ENCODE peak calls at places on chromosomes 2 and 18, in six cellular contexts. Z is A549, T is left ventricle myocardium inferior, E is AG04450, I is H9, G is HepG2. V is an unnamed sample.

GRCh38 chr18:77765468-77765867 is 515.8 kb downstream of the GALR1 start:
- DNase-seq in Z (peak), I (no peak), G (peak), E (no peak), T (no peak), V (no peak)

GRCh38 chr2:151777487-151777886 is 43.2 kb upstream of the NEB start:
- DNase-seq in T (no peak), I (no peak), Z (peak), E (no peak), G (peak), V (no peak)

GRCh38 chr2:30141136-30141535 is 5.7 kb upstream of the YPEL5 start:
- DNase-seq in T (no peak), G (no peak), I (no peak), Z (peak), E (no peak), V (no peak)

GRCh38 chr18:28584726-28585125 is 407.8 kb upstream of the CDH2 start:
- DNase-seq in E (no peak), T (no peak), I (peak), G (no peak), Z (no peak), V (no peak)

GRCh38 chr18:6487968-6488367 is 73.3 kb upstream of the L3MBTL4 start:
- DNase-seq in Z (no peak), I (peak), T (no peak), E (no peak), G (no peak), V (no peak)

GRCh38 chr2:95359035-95359434 is 43.5 kb upstream of the FAHD2A start:
- DNase-seq in G (no peak), E (peak), Z (no peak), I (no peak), T (no peak), V (no peak)

GRCh38 chr2:183671233-183671632 is 547.0 kb downstream of the NUP35 start:
- DNase-seq in Z (no peak), E (no peak), I (no peak), T (no peak), G (no peak), V (no peak)

GRCh38 chr2:29517421-29517820 is 402.2 kb downstream of the CLIP4 start:
- DNase-seq in E (no peak), I (no peak), T (no peak), Z (no peak), G (no peak), V (no peak)

GRCh38 chr2:65278450-65279030 is 50.9 kb downstream of the ACTR2 start:
- DNase-seq in Z (no peak), I (no peak), T (no peak), G (no peak), E (no peak), V (no peak)

GRCh38 chr2:230706053-230706498 is 6.6 kb upstream of the CAB39 start:
- DNase-seq in Z (peak), G (peak), T (no peak), I (no peak), E (no peak), V (no peak)
- H3K27ac ChIP-seq in Z (peak), G (no peak), T (no peak), I (no peak), E (no peak), V (no peak)

GRCh38 chr2:9378433-9379371 is 44.6 kb downstream of the ITGB1BP1 start:
- DNase-seq in T (peak), Z (peak), I (peak), G (no peak), E (peak), V (peak)

GRCh38 chr2:9374071-9374730 is 49.1 kb downstream of the ITGB1BP1 start:
- DNase-seq in I (no peak), Z (no peak), E (no peak), G (peak), T (no peak), V (peak)

GRCh38 chr2:9373505-9373904 is 49.8 kb downstream of the ITGB1BP1 start:
- DNase-seq in I (no peak), T (no peak), E (no peak), G (no peak), Z (no peak), V (no peak)

GRCh38 chr2:9377461-9378097 is 45.7 kb downstream of the ITGB1BP1 start:
- DNase-seq in T (no peak), Z (no peak), E (no peak), I (no peak), G (no peak), V (no peak)

DNA sequence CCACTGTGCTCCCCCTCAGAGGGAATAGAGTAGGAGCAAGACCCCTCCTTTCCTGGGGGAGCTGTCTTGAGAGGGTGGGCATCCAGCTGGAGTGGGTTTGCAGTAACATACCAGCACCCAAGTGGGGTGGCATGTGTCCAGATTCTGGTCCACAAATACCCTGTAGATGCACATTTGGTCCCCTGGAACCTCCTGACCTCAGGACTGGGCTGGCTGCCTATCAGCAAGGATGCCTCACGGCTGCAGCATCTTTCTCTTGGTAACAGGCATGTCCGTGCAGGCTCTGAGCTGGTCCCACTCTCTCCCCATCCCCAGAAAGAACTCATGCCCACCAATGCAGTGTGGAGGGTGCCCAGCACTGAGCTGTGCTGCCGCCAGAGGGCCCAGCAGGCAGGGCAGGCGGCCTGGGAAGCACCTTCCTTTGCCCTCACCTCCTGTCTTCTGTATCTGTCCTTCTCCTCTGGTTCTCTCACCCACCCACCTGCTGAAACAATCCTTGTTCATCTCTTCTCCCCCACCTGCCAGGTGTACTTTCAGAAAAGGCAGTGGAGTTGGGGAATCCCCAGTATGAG is 47.4 kb downstream of the ITGB1BP1 start:
- DNase-seq in I (no peak), G (no peak), E (no peak), Z (no peak), T (no peak), V (no peak)
- TF ChIP-seq CTCF in I (peak), G (peak), E (no peak), Z (no peak), T (no peak), V (no peak)

DNA sequence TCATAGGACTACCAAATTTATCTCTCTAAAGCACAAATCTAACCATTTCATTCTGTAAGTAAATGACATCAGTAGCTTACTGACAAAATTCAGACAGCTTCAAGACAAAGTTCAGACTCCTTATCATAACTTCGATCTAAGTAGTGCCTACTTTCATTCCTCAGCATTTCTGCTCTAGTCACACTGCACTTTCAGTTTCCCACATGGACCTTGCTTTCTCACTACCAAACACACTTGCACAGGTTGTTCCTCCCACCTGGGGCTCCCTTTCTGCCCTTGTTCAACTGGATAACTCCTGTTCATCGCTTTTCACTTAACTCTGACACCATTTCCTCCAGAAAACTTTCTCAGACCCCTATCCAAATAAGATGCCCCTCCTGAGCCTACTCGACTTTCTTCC is 22.1 kb upstream of the CCDC150 start:
- DNase-seq in E (no peak), G (no peak), Z (no peak), T (no peak), I (no peak), V (no peak)
- H3K27ac ChIP-seq in E (no peak), G (no peak), Z (no peak), T (no peak), I (no peak), V (no peak)

GRCh38 chr18:54222922-54223567 is 1.4 kb downstream of the MBD2 start:
- DNase-seq in Z (peak), I (no peak), G (peak), T (no peak), E (no peak), V (no peak)
- TF ChIP-seq CTCF in Z (peak), I (peak), G (peak), T (no peak), E (no peak), V (peak)

GRCh38 chr18:58581265-58581664 is 47.6 kb downstream of the ALPK2 start:
- DNase-seq in I (peak), T (no peak), E (peak), Z (peak), G (no peak), V (no peak)

GRCh38 chr18:58580623-58581022 is 48.3 kb downstream of the ALPK2 start:
- DNase-seq in T (no peak), Z (peak), E (no peak), G (no peak), I (peak), V (no peak)

GRCh38 chr18:58584219-58585127 is 44.4 kb downstream of the ALPK2 start:
- DNase-seq in Z (peak), T (no peak), E (no peak), I (peak), G (no peak), V (no peak)

GRCh38 chr18:58586269-58586668 is 42.6 kb downstream of the ALPK2 start:
- DNase-seq in E (no peak), I (no peak), Z (no peak), G (no peak), T (no peak), V (no peak)

DNA sequence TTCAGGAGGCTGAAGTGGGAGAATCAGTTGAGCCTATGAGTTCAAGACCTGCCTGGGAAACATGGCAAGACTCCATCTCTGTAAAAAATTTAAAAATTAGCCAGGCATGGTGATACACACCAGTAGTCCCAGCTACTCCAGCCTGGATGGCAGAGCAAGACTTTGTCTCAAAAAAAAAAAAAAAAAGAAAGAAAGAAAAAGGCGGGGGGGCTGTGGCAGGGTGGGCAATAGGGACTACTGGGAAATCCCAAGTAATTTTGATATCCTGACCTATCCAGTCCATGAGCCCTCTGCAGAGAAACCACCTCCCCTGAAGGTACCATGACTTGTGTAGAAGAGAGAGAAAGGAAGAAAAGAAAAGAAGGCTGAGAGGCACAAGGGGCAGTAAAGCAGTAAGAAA is 45.3 kb downstream of the ALPK2 start:
- DNase-seq in E (no peak), I (no peak), T (no peak), G (no peak), Z (no peak), V (no peak)
- H3K27ac ChIP-seq in E (no peak), I (no peak), T (no peak), G (no peak), Z (peak), V (no peak)

GRCh38 chr2:197113221-197113831 is 186.8 kb upstream of the PGAP1 start:
- DNase-seq in I (no peak), T (no peak), G (peak), Z (peak), E (no peak), V (no peak)
- TF ChIP-seq CTCF in I (peak), T (peak), G (peak), Z (peak), E (peak), V (peak)